ENCODE peak calls at places on chromosomes 11 and 22, in seven cellular contexts. C, K, Q, T, O, J and L are unnamed samples. For H3K36me3, the result is how much of the 10 kb centered on the place peaks cover.

GRCh38 chr22:28904211-28904808 is 20.9 kb downstream of the ZNRF3 start:
- DNase-seq in C (no peak), K (no peak), Q (no peak), T (no peak), O (no peak), J (no peak), L (no peak)

GRCh38 chr11:57668467-57668890 is 565 bp downstream of the ZDHHC5 start:
- DNase-seq in C (no peak), K (no peak), Q (peak), T (no peak), O (no peak), J (no peak), L (no peak)

GRCh38 chr11:108221981-108222685 is at the start of gene NPAT:
- DNase-seq in C (no peak), K (no peak), Q (no peak), T (no peak), O (peak), J (no peak), L (no peak)

GRCh38 chr11:131600591-131600990 is 230.2 kb downstream of the NTM start:
- DNase-seq in C (no peak), K (no peak), Q (no peak), T (no peak), O (no peak), J (no peak), L (no peak)

GRCh38 chr11:35166369-35167360 is 27.7 kb downstream of the CD44 start:
- DNase-seq in C (peak), K (peak), Q (peak), T (no peak), O (no peak), J (peak), L (no peak)

GRCh38 chr11:5809122-5809519 is 397 bp downstream of the OR52N2 start:
- DNase-seq in C (no peak), K (no peak), Q (peak), T (no peak), O (no peak), J (no peak), L (no peak)

GRCh38 chr11:76188873-76189272 is 17.4 kb downstream of the WNT11 start:
- DNase-seq in C (no peak), K (no peak), Q (no peak), T (no peak), O (no peak), J (no peak), L (no peak)

GRCh38 chr11:43269229-43269928 is 42.4 kb upstream of the API5 start:
- DNase-seq in C (no peak), K (no peak), Q (no peak), T (no peak), O (no peak), J (no peak), L (no peak)

GRCh38 chr11:47466701-47467250 is 17.8 kb upstream of the RAPSN start:
- DNase-seq in C (no peak), K (no peak), Q (no peak), T (peak), O (peak), J (peak), L (peak)

GRCh38 chr11:69924308-69925161 is 105.3 kb upstream of the FGF3 start:
- DNase-seq in C (no peak), K (no peak), Q (no peak), T (no peak), O (no peak), J (peak), L (no peak)

GRCh38 chr11:122731500-122731913 is 76.0 kb downstream of the UBASH3B start:
- DNase-seq in C (no peak), K (no peak), Q (no peak), T (no peak), O (no peak), J (no peak), L (no peak)

GRCh38 chr11:67033661-67034166 is 10.8 kb downstream of the SYT12 start:
- DNase-seq in C (no peak), K (no peak), Q (no peak), T (no peak), O (no peak), J (peak), L (no peak)

GRCh38 chr11:71477637-71478011 is 24.6 kb downstream of the NADSYN1 start:
- DNase-seq in C (no peak), K (no peak), Q (no peak), T (no peak), O (no peak), J (no peak), L (no peak)

GRCh38 chr11:27571151-27571840 is 64.7 kb upstream of the LIN7C start:
- DNase-seq in C (no peak), K (no peak), Q (no peak), T (no peak), O (no peak), J (no peak), L (no peak)

GRCh38 chr22:48884292-48884691 is 943.4 kb downstream of the BRD1 start:
- DNase-seq in C (no peak), K (peak), Q (no peak), T (no peak), O (no peak), J (no peak), L (no peak)

GRCh38 chr11:62555464-62556092 is 9.0 kb upstream of the AHNAK start:
- DNase-seq in C (peak), K (no peak), Q (peak), T (no peak), O (no peak), J (no peak), L (no peak)

GRCh38 chr11:128448981-128449713 is 138.2 kb downstream of the ETS1 start:
- DNase-seq in C (no peak), K (no peak), Q (peak), T (no peak), O (no peak), J (no peak), L (no peak)

GRCh38 chr11:114282488-114282887 is 13.7 kb upstream of the NNMT start:
- DNase-seq in C (no peak), K (no peak), Q (no peak), T (no peak), O (no peak), J (no peak), L (no peak)

GRCh38 chr11:116110802-116111201 is 606.6 kb upstream of the CADM1 start:
- DNase-seq in C (no peak), K (no peak), Q (no peak), T (no peak), O (no peak), J (no peak), L (no peak)

GRCh38 chr22:38412435-38413084 is 42.4 kb downstream of the KCNJ4 start:
- DNase-seq in C (no peak), K (peak), Q (peak), T (peak), O (peak), J (peak), L (peak)

GRCh38 chr11:133038850-133039249 is 493.5 kb downstream of the OPCML start:
- DNase-seq in C (no peak), K (no peak), Q (no peak), T (no peak), O (no peak), J (no peak), L (no peak)

GRCh38 chr11:67492069-67492727 is 9.4 kb downstream of the AIP start:
- DNase-seq in C (no peak), K (no peak), Q (no peak), T (no peak), O (no peak), J (no peak), L (no peak)

GRCh38 chr11:121566279-121567168 is 113.8 kb upstream of the SORL1-AS1 start:
- DNase-seq in C (no peak), K (no peak), Q (no peak), T (no peak), O (no peak), J (no peak), L (no peak)

GRCh38 chr11:46335271-46335670 is 12.0 kb upstream of the DGKZ start:
- DNase-seq in C (no peak), K (no peak), Q (no peak), T (no peak), O (no peak), J (no peak), L (no peak)

GRCh38 chr22:25236417-25236816 is 17.0 kb downstream of the CRYBB2 start:
- DNase-seq in C (no peak), K (no peak), Q (no peak), T (no peak), O (no peak), J (no peak), L (no peak)

GRCh38 chr11:81218440-81218839 is 1515.2 kb downstream of the FAM181B start:
- DNase-seq in C (no peak), K (no peak), Q (no peak), T (no peak), O (no peak), J (no peak), L (no peak)

GRCh38 chr11:60377737-60378136 is 595 bp upstream of the MS4A7 start:
- DNase-seq in C (no peak), K (no peak), Q (no peak), T (no peak), O (peak), J (peak), L (no peak)

GRCh38 chr11:118912742-118913410 is 12.8 kb downstream of the BCL9L start:
- DNase-seq in C (no peak), K (peak), Q (no peak), T (no peak), O (peak), J (peak), L (no peak)

GRCh38 chr11:10805741-10806140 is 3.0 kb downstream of the EIF4G2 start:
- DNase-seq in C (no peak), K (no peak), Q (no peak), T (no peak), O (no peak), J (no peak), L (no peak)

GRCh38 chr11:10803676-10804075 is 5.0 kb downstream of the EIF4G2 start:
- DNase-seq in C (no peak), K (no peak), Q (no peak), T (no peak), O (no peak), J (no peak), L (no peak)

GRCh38 chr11:10807629-10808552 is 835 bp downstream of the EIF4G2 start:
- DNase-seq in C (no peak), K (no peak), Q (peak), T (peak), O (peak), J (peak), L (peak)

GRCh38 chr11:10808553-10809372 is at the start of gene EIF4G2:
- DNase-seq in C (peak), K (peak), Q (peak), T (peak), O (peak), J (peak), L (peak)

GRCh38 chr11:10806206-10806605 is 2.5 kb downstream of the EIF4G2 start:
- DNase-seq in C (no peak), K (no peak), Q (no peak), T (no peak), O (no peak), J (no peak), L (no peak)
- H3K4me3 ChIP-seq in C (peak), K (no peak), Q (peak), T (no peak), O (no peak), J (peak), L (no peak)

GRCh38 chr11:130096042-130096441 is 26.3 kb downstream of the APLP2 start:
- DNase-seq in C (no peak), K (no peak), Q (no peak), T (no peak), O (no peak), J (no peak), L (no peak)

GRCh38 chr11:130095326-130095725 is 25.6 kb downstream of the APLP2 start:
- DNase-seq in C (no peak), K (no peak), Q (no peak), T (no peak), O (no peak), J (no peak), L (no peak)

GRCh38 chr11:130089669-130090063 is 20.0 kb downstream of the APLP2 start:
- DNase-seq in C (no peak), K (no peak), Q (no peak), T (no peak), O (no peak), J (no peak), L (no peak)

GRCh38 chr11:130094614-130095013 is 24.9 kb downstream of the APLP2 start:
- DNase-seq in C (no peak), K (no peak), Q (no peak), T (no peak), O (no peak), J (no peak), L (no peak)

GRCh38 chr11:130092661-130093060 is 23.0 kb downstream of the APLP2 start:
- DNase-seq in C (no peak), K (no peak), Q (no peak), T (no peak), O (no peak), J (no peak), L (no peak)
- H3K36me3 ChIP-seq in C (under half), K (under half), Q (under half), T (under half), O (under half), J (under half), L (under half)

GRCh38 chr11:109783842-109784241 is 309.4 kb upstream of the ZC3H12C start:
- DNase-seq in C (no peak), K (no peak), Q (no peak), T (no peak), O (no peak), J (no peak), L (no peak)
- H3K4me3 ChIP-seq in C (no peak), K (no peak), Q (no peak), T (no peak), O (no peak), J (no peak), L (no peak)

GRCh38 chr22:20887375-20887774 is 28.6 kb downstream of the SNAP29 start:
- DNase-seq in C (no peak), K (no peak), Q (no peak), T (no peak), O (no peak), J (no peak), L (no peak)

GRCh38 chr22:20882855-20883254 is 24.0 kb downstream of the SNAP29 start:
- DNase-seq in C (no peak), K (no peak), Q (no peak), T (no peak), O (no peak), J (no peak), L (no peak)

GRCh38 chr22:20884454-20884853 is 25.6 kb downstream of the SNAP29 start:
- DNase-seq in C (no peak), K (no peak), Q (no peak), T (no peak), O (no peak), J (no peak), L (no peak)

GRCh38 chr22:20885557-20886323 is 26.9 kb downstream of the SNAP29 start:
- DNase-seq in C (peak), K (peak), Q (peak), T (peak), O (peak), J (peak), L (peak)

GRCh38 chr22:20885017-20885556 is 26.3 kb downstream of the SNAP29 start:
- DNase-seq in C (no peak), K (no peak), Q (no peak), T (no peak), O (no peak), J (no peak), L (no peak)
- H3K36me3 ChIP-seq in C (half or more), K (half or more), Q (half or more), T (under half), O (under half), J (under half), L (under half)